ENCODE peak calls at places on chromosome 9, in seven cellular contexts. K is AG04450, I is lower lobe of right lung, O is neuronal stem cell, C is suprapubic skin, L is H1, S is uterus. D is an unnamed sample.
A peak's percentile ranks its signal among the peaks of the same experiment; 100 is the strongest.

GRCh38 chr9:92467041-92467440 is 15.3 kb downstream of the ASPN start:
- DNase-seq in K (no peak), I (no peak), O (no peak), C (no peak), L (no peak), S (no peak), D (no peak)

GRCh38 chr9:131318211-131318610 is 28.7 kb downstream of the PLPP7 start:
- DNase-seq in K (no peak), I (peak; percentile 35), O (no peak), C (peak; percentile 75), L (no peak), S (no peak), D (no peak)

GRCh38 chr9:100999914-101000540 is 28.5 kb upstream of the PLPPR1 start:
- DNase-seq in K (no peak), I (no peak), O (no peak), C (no peak), L (no peak), S (no peak), D (no peak)

GRCh38 chr9:114931407-114931806 is 1.0 kb upstream of the TNFSF8 start:
- DNase-seq in K (no peak), I (no peak), O (no peak), C (no peak), L (no peak), S (no peak), D (no peak)

GRCh38 chr9:36901528-36901927 is 132.5 kb downstream of the PAX5 start:
- DNase-seq in K (no peak), I (no peak), O (no peak), C (peak; percentile 54), L (no peak), S (no peak), D (no peak)

GRCh38 chr9:6049798-6050197 is 34.4 kb upstream of the RANBP6 start:
- DNase-seq in K (no peak), I (no peak), O (no peak), C (no peak), L (no peak), S (no peak), D (no peak)

GRCh38 chr9:99130069-99130468 is 25.2 kb downstream of the TGFBR1 start:
- DNase-seq in K (no peak), I (no peak), O (no peak), C (no peak), L (no peak), S (no peak), D (no peak)

GRCh38 chr9:117414906-117415583 is at the start of gene ASTN2:
- DNase-seq in K (no peak), I (no peak), O (peak; percentile 37), C (no peak), L (peak; percentile 78), S (no peak), D (no peak)

GRCh38 chr9:89440951-89441654 is 56.8 kb downstream of the SEMA4D start:
- DNase-seq in K (no peak), I (peak; percentile 69), O (no peak), C (no peak), L (no peak), S (no peak), D (peak; percentile 20)

GRCh38 chr9:74609671-74610416 is 112.7 kb downstream of the RORB start:
- DNase-seq in K (no peak), I (no peak), O (no peak), C (no peak), L (no peak), S (no peak), D (no peak)

GRCh38 chr9:132828201-132828770 is 49.8 kb downstream of the AK8 start:
- DNase-seq in K (no peak), I (no peak), O (no peak), C (no peak), L (no peak), S (no peak), D (no peak)

GRCh38 chr9:104503440-104503839 is 623 bp upstream of the OR13F1 start:
- DNase-seq in K (no peak), I (no peak), O (no peak), C (no peak), L (no peak), S (no peak), D (no peak)

GRCh38 chr9:94002316-94003140 is 47.4 kb upstream of the BARX1 start:
- DNase-seq in K (peak; percentile 11), I (no peak), O (peak; percentile 69), C (no peak), L (peak; percentile 75), S (no peak), D (peak; percentile 20)

GRCh38 chr9:10704720-10705119 is 91.9 kb upstream of the PTPRD start:
- DNase-seq in K (no peak), I (no peak), O (no peak), C (no peak), L (no peak), S (no peak), D (no peak)

GRCh38 chr9:113528088-113528487 is 64.6 kb downstream of the RGS3 start:
- DNase-seq in K (no peak), I (no peak), O (no peak), C (no peak), L (no peak), S (no peak), D (no peak)
- H3K27ac ChIP-seq in K (no peak overlapping the region), I (peak overlapping the region; percentile 58), O (no peak overlapping the region), C (no peak overlapping the region), L (no peak overlapping the region), S (no peak overlapping the region), D (no peak overlapping the region)

DNA sequence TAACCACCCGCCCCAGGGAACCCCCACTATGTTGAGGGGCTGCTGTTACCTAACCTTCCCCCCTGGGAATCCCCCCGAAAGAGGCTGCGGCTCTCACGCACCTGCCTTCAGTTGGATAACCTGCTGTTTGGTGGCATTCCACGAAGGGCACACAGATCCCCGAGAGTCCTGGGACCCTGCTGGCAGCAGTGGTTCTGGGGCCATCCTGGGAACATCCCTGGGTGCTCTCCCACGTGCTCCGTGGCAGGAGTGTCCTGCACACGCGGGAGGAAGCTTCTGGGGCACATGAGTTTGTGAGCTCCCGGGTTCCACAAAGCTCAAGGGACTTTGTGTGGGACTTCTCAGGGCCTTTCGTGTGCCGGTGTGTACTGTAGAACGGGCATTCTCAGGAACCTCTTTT is 102.3 kb downstream of the RXRA start:
- DNase-seq in K (no peak), I (no peak), O (no peak), C (no peak), L (no peak), S (no peak), D (no peak)
- H3K27ac ChIP-seq in K (no peak overlapping the region), I (no peak overlapping the region), O (no peak overlapping the region), C (no peak overlapping the region), L (no peak overlapping the region), S (no peak overlapping the region), D (no peak overlapping the region)

DNA sequence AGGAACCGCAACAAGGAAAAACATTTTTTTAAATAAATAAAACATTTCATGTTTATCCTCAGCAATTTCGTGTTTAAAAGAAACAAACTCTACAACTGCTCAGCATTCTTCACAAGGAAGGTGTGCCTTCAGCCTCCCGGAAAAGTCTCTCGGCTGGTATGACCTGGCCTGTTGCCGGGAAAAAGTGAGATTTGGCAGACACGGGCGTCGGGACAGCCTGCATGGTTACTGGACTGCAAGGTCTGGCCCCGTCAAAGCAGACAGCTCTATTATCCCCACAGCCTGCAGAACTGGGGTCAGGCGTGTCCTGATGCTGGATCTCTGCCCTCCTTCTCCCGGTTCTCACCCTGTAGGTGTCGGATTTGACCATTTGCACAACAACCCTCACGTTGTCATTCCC is 120.3 kb upstream of the SPATA31C2 start:
- DNase-seq in K (no peak), I (peak; percentile 49), O (no peak), C (no peak), L (no peak), S (peak; percentile 32), D (no peak)
- H3K27ac ChIP-seq in K (no peak overlapping the region), I (no peak overlapping the region), O (no peak overlapping the region), C (no peak overlapping the region), L (no peak overlapping the region), S (peak overlapping the region; percentile 64), D (no peak overlapping the region)

DNA sequence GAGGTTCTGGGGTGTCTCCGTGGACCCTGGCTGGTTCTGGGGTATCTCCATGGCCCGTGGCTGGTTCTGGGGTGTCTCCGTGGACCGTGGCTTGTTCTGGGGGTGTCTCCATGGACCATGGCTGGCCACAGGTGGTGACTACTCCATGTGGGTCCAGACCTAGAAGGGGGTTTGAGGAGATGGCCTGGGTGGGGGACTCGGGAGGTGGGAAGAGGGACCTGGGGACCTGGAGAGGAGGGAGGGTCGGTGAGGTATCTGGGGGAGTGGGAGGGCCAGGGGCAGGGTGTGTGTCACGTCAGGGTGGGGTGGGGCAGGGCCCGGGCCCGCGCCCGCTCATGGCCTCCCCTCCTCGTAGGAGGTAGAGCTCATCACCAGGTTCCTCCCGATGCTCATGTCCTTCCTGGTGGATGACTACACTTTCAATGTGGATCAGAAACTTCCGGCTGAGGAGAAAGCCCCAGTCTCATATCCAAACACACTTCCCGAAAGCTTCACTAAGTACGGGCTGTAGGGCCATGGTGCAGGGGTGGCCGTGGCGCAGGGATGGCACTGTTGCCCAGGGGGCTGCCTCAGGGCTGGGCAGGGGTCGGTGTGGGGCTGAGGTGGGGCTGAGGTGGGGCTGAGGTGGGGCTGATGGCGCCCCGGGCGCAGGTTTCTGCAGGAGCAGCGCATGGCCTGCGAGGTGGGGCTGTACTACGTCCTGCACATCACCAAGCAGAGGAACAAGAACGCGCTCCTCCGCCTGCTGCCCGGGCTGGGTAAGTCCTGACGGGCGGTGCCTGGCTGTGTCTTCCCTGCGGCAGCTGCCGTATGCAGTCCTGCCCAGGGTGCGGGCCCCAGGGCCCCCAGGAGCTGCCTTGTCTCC is 10.7 kb upstream of the TOR4A start:
- DNase-seq in K (no peak), I (peak; percentile 43), O (no peak), C (no peak), L (no peak), S (no peak), D (no peak)
- H3K27ac ChIP-seq in K (no peak overlapping the region), I (no peak overlapping the region), O (no peak overlapping the region), C (no peak overlapping the region), L (no peak overlapping the region), S (no peak overlapping the region), D (no peak overlapping the region)

DNA sequence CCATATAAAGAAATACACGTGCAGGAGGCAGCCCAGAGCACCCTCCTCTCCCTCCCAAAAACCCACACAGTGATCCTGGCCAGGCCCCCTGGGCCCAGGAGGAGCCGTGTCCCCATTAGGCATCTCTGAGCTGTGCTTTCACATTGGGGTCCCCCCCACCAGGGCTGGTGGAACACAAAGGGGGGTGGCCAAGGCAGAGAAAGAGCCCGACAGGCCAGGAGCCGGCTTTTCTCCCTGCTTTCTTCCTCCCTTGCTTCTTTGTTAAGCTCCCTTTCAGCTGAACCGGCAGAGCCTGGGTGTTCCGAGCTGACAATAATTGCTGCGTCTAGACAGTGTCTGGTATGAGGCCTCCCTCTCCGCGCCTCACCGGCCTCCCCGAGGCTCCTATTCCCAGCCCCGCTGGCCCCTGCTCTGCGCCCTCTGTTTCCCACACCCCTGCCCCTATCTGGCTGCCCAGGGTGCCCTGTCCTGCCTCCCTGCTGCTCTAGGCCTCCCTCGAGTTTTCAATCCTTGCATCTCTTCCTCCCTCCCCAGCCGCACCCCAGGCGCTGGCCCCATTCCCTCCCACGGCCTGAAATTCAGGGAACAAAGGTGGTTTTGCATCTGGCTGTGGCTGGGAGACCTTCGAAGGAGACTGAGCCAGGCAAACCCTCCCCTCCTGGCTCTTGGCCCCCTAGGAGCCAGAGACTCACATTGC is 120.6 kb downstream of the C9orf50 start:
- DNase-seq in K (no peak), I (no peak), O (peak; percentile 84), C (no peak), L (peak; percentile 65), S (no peak), D (peak; percentile 58)
- H3K27ac ChIP-seq in K (peak overlapping the region; percentile 52), I (peak overlapping the region; percentile 43), O (no peak overlapping the region), C (peak overlapping the region; percentile 98), L (no peak overlapping the region), S (peak overlapping the region; percentile 100), D (peak overlapping the region; percentile 44)

GRCh38 chr9:19409406-19410194 is 791 bp downstream of the ACER2 start:
- DNase-seq in K (no peak), I (no peak), O (no peak), C (no peak), L (no peak), S (peak; percentile 34), D (no peak)
- H3K27ac ChIP-seq in K (no peak overlapping the region), I (peak overlapping the region; percentile 84), O (peak overlapping the region; percentile 85), C (peak overlapping the region; percentile 90), L (no peak overlapping the region), S (peak overlapping the region; percentile 89), D (no peak overlapping the region)

D was measured in SJSA1.